ENCODE peak calls at places on chromosome 18, in four cellular contexts. K, F, E and Z are unnamed samples.
A peak's percentile ranks its signal among the peaks of the same experiment; 100 is the strongest.

GRCh38 chr18:45282101-45282812 is 333.0 kb upstream of the SLC14A2 start:
- DNase-seq in K (no peak), F (no peak), E (no peak), Z (no peak)

GRCh38 chr18:52339891-52340371 is at the start of gene DCC:
- DNase-seq in K (peak; percentile 75), F (peak; percentile 35), E (no peak), Z (no peak)

GRCh38 chr18:35089918-35090550 is 48.8 kb downstream of the MAPRE2 start:
- DNase-seq in K (no peak), F (no peak), E (no peak), Z (no peak)

GRCh38 chr18:48321586-48321985 is 87.6 kb downstream of the ZBTB7C start:
- DNase-seq in K (no peak), F (no peak), E (no peak), Z (no peak)

GRCh38 chr18:36297419-36298112 is at the start of gene FHOD3:
- DNase-seq in K (peak; percentile 86), F (peak; percentile 27), E (no peak), Z (no peak)

GRCh38 chr18:3599235-3599634 is 149.3 kb downstream of the TGIF1 start:
- DNase-seq in K (no peak), F (no peak), E (no peak), Z (no peak)

GRCh38 chr18:64403784-64404498 is 255.1 kb upstream of the LINC00305 start:
- DNase-seq in K (no peak), F (no peak), E (no peak), Z (no peak)

GRCh38 chr18:24683965-24684364 is 223.5 kb downstream of the HRH4 start:
- DNase-seq in K (peak; percentile 30), F (no peak), E (no peak), Z (no peak)

GRCh38 chr18:41761329-41762028 is 193.6 kb upstream of the PIK3C3 start:
- DNase-seq in K (no peak), F (peak; percentile 8), E (no peak), Z (no peak)

GRCh38 chr18:22567794-22568193 is 150.1 kb upstream of the CTAGE1 start:
- DNase-seq in K (no peak), F (no peak), E (no peak), Z (no peak)

GRCh38 chr18:29184654-29185053 is 1007.7 kb upstream of the CDH2 start:
- DNase-seq in K (no peak), F (no peak), E (no peak), Z (no peak)

GRCh38 chr18:35526476-35527120 is 28.8 kb upstream of the INO80C start:
- DNase-seq in K (no peak), F (no peak), E (no peak), Z (no peak)

GRCh38 chr18:79361766-79362522 is 33.8 kb upstream of the NFATC1 start:
- DNase-seq in K (no peak), F (no peak), E (no peak), Z (no peak)

GRCh38 chr18:13446024-13446423 is 227.5 kb downstream of the LDLRAD4 start:
- DNase-seq in K (no peak), F (no peak), E (no peak), Z (no peak)

GRCh38 chr18:36735130-36735529 is 93.7 kb downstream of the TPGS2 start:
- DNase-seq in K (no peak), F (no peak), E (no peak), Z (no peak)

GRCh38 chr18:50061876-50062517 is 132.9 kb downstream of the MYO5B start:
- DNase-seq in K (no peak), F (no peak), E (no peak), Z (no peak)

GRCh38 chr18:28814365-28814764 is 637.4 kb upstream of the CDH2 start:
- DNase-seq in K (no peak), F (no peak), E (no peak), Z (no peak)